ENCODE peak calls at places on chromosomes 3 and 15, in seven cellular contexts. P, R, F, N, S, B and T are unnamed samples.

GRCh38 chr15:67397139-67397538 is 123.8 kb upstream of the C15orf61 start:
- DNase-seq in N (no peak), S (no peak), F (no peak), R (no peak), P (no peak), B (no peak), T (no peak)

GRCh38 chr3:102796856-102797255 is 362.0 kb downstream of the ZPLD1 start:
- DNase-seq in S (no peak), N (no peak), R (no peak), P (no peak), F (no peak), B (no peak), T (no peak)

GRCh38 chr3:148379763-148380162 is 317.9 kb upstream of the AGTR1 start:
- DNase-seq in N (peak), B (no peak), R (no peak), S (peak), F (peak), P (peak), T (no peak)

GRCh38 chr3:141485578-141486415 is 1.0 kb upstream of the RASA2 start:
- DNase-seq in P (peak), S (peak), F (peak), R (no peak), B (no peak), N (no peak), T (peak)

GRCh38 chr3:171569571-171570132 is 109.4 kb upstream of the TNIK start:
- DNase-seq in F (no peak), S (no peak), N (no peak), B (no peak), P (no peak), R (no peak), T (no peak)

GRCh38 chr3:5442106-5442785 is 254.7 kb downstream of the EDEM1 start:
- DNase-seq in S (no peak), N (no peak), R (no peak), F (no peak), P (no peak), B (no peak), T (no peak)

GRCh38 chr3:58488962-58489361 is 2.9 kb upstream of the KCTD6 start:
- DNase-seq in S (no peak), F (no peak), P (no peak), B (no peak), N (no peak), R (no peak), T (no peak)

GRCh38 chr3:13110678-13111116 is 37.5 kb upstream of the IQSEC1 start:
- DNase-seq in F (peak), R (no peak), P (no peak), B (peak), N (no peak), S (no peak), T (peak)

GRCh38 chr3:120555661-120556509 is 40.3 kb upstream of the NDUFB4 start:
- DNase-seq in S (no peak), R (peak), F (no peak), N (no peak), P (no peak), B (peak), T (no peak)

GRCh38 chr15:64681424-64682024 is 93.9 kb downstream of the RBPMS2 start:
- DNase-seq in R (no peak), N (peak), F (peak), P (peak), S (no peak), B (peak), T (peak)

GRCh38 chr3:165162883-165163282 is 33.3 kb downstream of the SLITRK3 start:
- DNase-seq in B (no peak), N (no peak), R (no peak), S (no peak), P (no peak), F (no peak), T (no peak)

GRCh38 chr3:66904816-66905543 is 93.1 kb upstream of the KBTBD8 start:
- DNase-seq in R (no peak), F (no peak), P (no peak), N (no peak), B (no peak), S (no peak), T (no peak)

GRCh38 chr3:169966951-169967915 is 626 bp downstream of the SEC62 start:
- DNase-seq in P (peak), R (peak), S (no peak), F (peak), N (peak), B (no peak), T (peak)

GRCh38 chr3:157785071-157785826 is 282.0 kb upstream of the VEPH1 start:
- DNase-seq in S (peak), R (no peak), B (no peak), P (peak), F (no peak), N (no peak), T (no peak)

GRCh38 chr3:70431906-70432305 is 119.5 kb upstream of the MDFIC2 start:
- DNase-seq in P (no peak), S (no peak), F (no peak), R (no peak), B (no peak), N (no peak), T (no peak)

GRCh38 chr3:144272715-144273114 is 301.1 kb downstream of the DIPK2A start:
- DNase-seq in R (no peak), S (no peak), N (no peak), P (no peak), F (no peak), B (no peak), T (no peak)

GRCh38 chr3:108472011-108472591 is 38.3 kb downstream of the MYH15 start:
- DNase-seq in R (no peak), S (peak), N (no peak), P (peak), B (no peak), F (no peak), T (no peak)

GRCh38 chr3:4722103-4722502 is 229.0 kb downstream of the ITPR1 start:
- DNase-seq in F (no peak), P (peak), R (no peak), S (peak), B (peak), N (no peak), T (peak)

GRCh38 chr3:71490692-71491091 is 92.8 kb downstream of the FOXP1 start:
- DNase-seq in B (no peak), N (no peak), S (no peak), F (no peak), R (no peak), P (no peak), T (no peak)

GRCh38 chr3:118842147-118842863 is 192.3 kb downstream of the IGSF11 start:
- DNase-seq in S (no peak), B (no peak), P (no peak), F (no peak), R (no peak), N (no peak), T (peak)

GRCh38 chr15:38758001-38758400 is 193.4 kb upstream of the RASGRP1 start:
- DNase-seq in P (peak), F (no peak), N (no peak), R (no peak), B (no peak), S (peak), T (no peak)

GRCh38 chr3:146218880-146219866 is 31.7 kb downstream of the PLSCR4 start:
- DNase-seq in S (no peak), B (peak), N (peak), R (no peak), F (peak), P (peak), T (peak)

GRCh38 chr15:100114100-100114499 is 227.7 kb downstream of the ADAMTS17 start:
- DNase-seq in P (peak), F (no peak), B (peak), S (peak), N (no peak), R (peak), T (peak)

GRCh38 chr15:78327442-78327841 is 12.7 kb upstream of the CRABP1 start:
- DNase-seq in R (no peak), S (no peak), B (no peak), F (no peak), P (no peak), N (no peak), T (no peak)

GRCh38 chr15:58473720-58474119 is 41.9 kb downstream of the LIPC start:
- DNase-seq in P (peak), S (peak), F (no peak), B (no peak), R (no peak), N (no peak), T (peak)

GRCh38 chr15:58227706-58228543 is 89.7 kb downstream of the AQP9 start:
- DNase-seq in F (peak), B (peak), N (peak), R (peak), P (peak), S (peak), T (peak)

GRCh38 chr15:24944939-24945338 is 9.8 kb upstream of the SNRPN start:
- DNase-seq in N (no peak), F (no peak), P (no peak), R (no peak), B (no peak), S (no peak), T (no peak)

GRCh38 chr3:99468918-99469317 is 169.5 kb upstream of the COL8A1 start:
- DNase-seq in F (no peak), B (no peak), N (no peak), P (no peak), S (no peak), R (no peak), T (no peak)

GRCh38 chr3:140206196-140207040 is 271.4 kb downstream of the CLSTN2 start:
- DNase-seq in N (peak), B (no peak), F (no peak), S (no peak), R (no peak), P (peak), T (no peak)
- TF ChIP-seq CTCF in N (peak), B (no peak), F (no peak), S (peak), R (no peak), P (peak), T (no peak)

DNA sequence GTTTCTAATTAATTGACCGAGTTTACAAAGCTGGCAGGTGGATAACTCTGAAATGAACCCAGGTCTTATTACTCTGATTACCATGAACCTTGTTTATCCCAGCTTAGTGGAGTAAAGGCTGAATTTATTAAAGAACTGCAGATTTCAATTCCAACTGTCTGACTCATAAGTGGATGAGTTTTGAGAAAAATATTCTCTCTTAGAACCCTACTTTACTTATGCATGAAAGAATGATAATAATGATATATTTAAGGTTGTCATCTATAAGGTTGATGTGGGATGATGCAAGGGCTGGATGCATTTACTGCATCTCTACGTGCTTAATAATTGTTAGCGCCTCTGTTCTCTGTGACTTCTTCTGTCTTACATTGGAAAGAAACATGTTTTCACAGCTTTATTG is 771.4 kb upstream of the ARRDC4 start:
- DNase-seq in B (no peak), P (no peak), R (no peak), F (no peak), S (no peak), N (no peak), T (no peak)
- TF ChIP-seq CTCF in B (no peak), P (no peak), R (no peak), F (no peak), S (no peak), N (no peak), T (no peak)

GRCh38 chr3:167406876-167407492 is 26.9 kb upstream of the ZBBX start:
- DNase-seq in S (no peak), P (peak), B (peak), F (peak), R (peak), N (peak), T (peak)
- TF ChIP-seq CTCF in S (no peak), P (peak), B (no peak), F (peak), R (peak), N (no peak), T (peak)

DNA sequence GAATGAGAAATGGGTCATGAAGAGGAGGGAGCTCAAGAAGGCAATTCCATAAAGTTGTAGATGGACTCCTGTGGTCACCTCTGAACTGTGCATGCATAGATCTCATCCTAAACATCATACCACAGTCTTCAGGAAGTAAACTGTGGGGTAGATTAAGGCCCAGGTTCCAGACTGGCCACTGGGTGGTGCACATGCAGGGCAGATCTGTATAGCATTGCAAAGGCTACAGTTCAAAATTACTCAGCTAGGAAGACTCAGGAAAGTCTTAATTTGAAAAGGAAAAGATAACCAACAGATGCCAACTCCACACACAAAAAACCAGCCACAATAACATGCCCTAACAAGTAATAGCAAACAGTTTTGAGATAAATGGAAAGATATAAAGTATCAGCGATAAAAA is 20.3 kb downstream of the KY start:
- DNase-seq in P (peak), R (no peak), F (no peak), B (no peak), N (no peak), S (no peak), T (no peak)
- TF ChIP-seq CTCF in P (peak), R (no peak), F (peak), B (no peak), N (no peak), S (peak), T (no peak)

GRCh38 chr3:168952551-168952950 is 711.0 kb downstream of the MECOM start:
- DNase-seq in R (no peak), P (peak), S (no peak), B (no peak), F (no peak), N (no peak), T (no peak)
- TF ChIP-seq CTCF in R (no peak), P (peak), S (no peak), B (no peak), F (peak), N (no peak), T (no peak)

DNA sequence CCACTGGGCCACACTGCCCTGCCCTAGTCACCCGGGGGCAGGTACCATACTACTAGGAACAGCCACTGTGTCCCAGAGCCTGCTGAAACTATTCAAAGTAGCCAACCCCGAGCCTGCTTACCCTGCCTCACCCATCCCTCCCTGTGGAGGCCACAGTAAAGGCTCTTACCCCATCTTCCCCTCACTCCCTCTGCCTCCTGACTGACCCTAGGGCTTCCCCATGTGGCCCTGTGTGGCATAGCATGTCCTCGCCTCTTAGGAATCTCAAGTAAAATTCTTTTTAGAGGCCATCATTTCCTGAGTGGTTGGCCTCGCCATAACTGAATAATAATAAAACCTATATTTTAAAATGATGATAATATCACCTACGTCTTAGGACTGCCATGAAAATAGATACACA is 112.2 kb upstream of the SLC6A11 start:
- DNase-seq in N (peak), P (peak), S (no peak), R (no peak), B (no peak), F (peak), T (peak)
- TF ChIP-seq CTCF in N (peak), P (peak), S (peak), R (no peak), B (no peak), F (peak), T (peak)

GRCh38 chr3:65265942-65266341 is 578.1 kb upstream of the ADAMTS9 start:
- DNase-seq in S (no peak), P (no peak), N (no peak), B (no peak), R (no peak), F (no peak), T (no peak)

GRCh38 chr3:65265511-65265910 is 577.7 kb upstream of the ADAMTS9 start:
- DNase-seq in B (no peak), P (no peak), N (no peak), F (no peak), R (no peak), S (no peak), T (no peak)

GRCh38 chr3:65262554-65262953 is 574.8 kb upstream of the ADAMTS9 start:
- DNase-seq in P (peak), B (no peak), S (no peak), F (no peak), N (no peak), R (no peak), T (no peak)

GRCh38 chr3:65268411-65268810 is 580.6 kb upstream of the ADAMTS9 start:
- DNase-seq in P (no peak), N (no peak), R (no peak), S (no peak), F (no peak), B (no peak), T (no peak)
- TF ChIP-seq CTCF in P (no peak), N (no peak), R (no peak), S (no peak), F (no peak), B (no peak), T (no peak)

DNA sequence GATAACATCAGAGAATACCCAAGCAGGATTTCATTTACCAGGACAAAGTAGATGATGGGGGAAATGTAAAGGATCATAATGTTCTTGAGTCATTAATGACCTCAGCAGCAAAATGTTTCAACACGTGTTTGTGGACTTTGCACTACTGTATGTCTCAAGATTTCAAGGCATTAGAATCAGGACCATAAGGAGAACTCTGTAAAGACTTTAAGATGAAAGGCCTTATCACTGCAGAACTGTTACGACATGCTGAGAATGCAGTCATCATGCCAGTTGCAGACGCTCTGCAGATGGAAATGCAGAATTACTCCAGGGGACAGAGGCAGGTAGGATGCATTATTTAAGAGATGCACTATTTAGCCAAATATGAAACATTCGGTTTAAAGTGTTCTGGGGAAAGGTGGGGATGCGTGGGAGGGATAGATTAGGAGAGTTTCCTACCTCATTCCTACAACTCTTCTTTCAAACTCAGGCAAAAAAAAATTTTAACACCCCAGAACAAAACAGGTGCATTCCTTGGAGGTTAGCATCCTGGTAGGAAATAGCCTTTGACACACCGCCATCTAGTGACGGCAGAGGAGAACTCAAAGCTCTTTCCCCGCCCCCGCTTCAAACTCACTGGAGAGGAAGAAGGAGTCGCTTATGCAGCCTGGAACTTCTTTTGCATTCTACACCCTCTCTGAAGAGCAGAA is 43.3 kb upstream of the TOPAZ1 start:
- DNase-seq in S (peak), P (peak), F (peak), R (peak), N (peak), B (peak), T (peak)
- TF ChIP-seq CTCF in S (peak), P (peak), F (peak), R (peak), N (peak), B (peak), T (peak)

GRCh38 chr15:43483306-43484128 is 9.4 kb downstream of the TP53BP1 start:
- DNase-seq in B (no peak), P (peak), N (no peak), R (no peak), F (peak), S (no peak), T (no peak)
- TF ChIP-seq CTCF in B (peak), P (peak), N (no peak), R (no peak), F (peak), S (peak), T (peak)

GRCh38 chr15:29269485-29270168 is at the start of gene NSMCE3:
- DNase-seq in B (peak), S (peak), R (peak), N (peak), P (peak), F (peak), T (peak)
- TF ChIP-seq CTCF in B (no peak), S (no peak), R (no peak), N (no peak), P (no peak), F (no peak), T (no peak)